ENCODE peak calls at places on chromosomes 7 and 10, in six cellular contexts. One of them, this sample, is unnamed.
A peak's percentile ranks its signal among the peaks of the same experiment; 100 is the strongest.

GRCh38 chr7:118372530-118372929 is 148.0 kb downstream of the ANKRD7 start:
- DNase-seq in GM23338: no peak
- DNase-seq in PC-3: no peak
- DNase-seq in neural progenitor cell: no peak
- DNase-seq in GM23248: peak; percentile 0
- DNase-seq in SK-N-SH: no peak
- DNase-seq in this sample: no peak

GRCh38 chr7:69890081-69890369 is 291.8 kb downstream of the AUTS2 start:
- DNase-seq in GM23338: no peak
- DNase-seq in PC-3: no peak
- DNase-seq in neural progenitor cell: no peak
- DNase-seq in GM23248: no peak
- DNase-seq in SK-N-SH: no peak
- DNase-seq in this sample: no peak

GRCh38 chr10:131955591-131956340 is 26.0 kb downstream of the BNIP3 start:
- DNase-seq in GM23338: no peak
- DNase-seq in PC-3: no peak
- DNase-seq in neural progenitor cell: no peak
- DNase-seq in GM23248: no peak
- DNase-seq in SK-N-SH: no peak
- DNase-seq in this sample: no peak

GRCh38 chr7:26073041-26073440 is 79.0 kb upstream of the NFE2L3 start:
- DNase-seq in GM23338: peak; percentile 8
- DNase-seq in PC-3: no peak
- DNase-seq in neural progenitor cell: peak; percentile 33
- DNase-seq in GM23248: no peak
- DNase-seq in SK-N-SH: no peak
- DNase-seq in this sample: no peak

GRCh38 chr7:123674399-123675091 is 18.9 kb downstream of the LMOD2 start:
- DNase-seq in GM23338: no peak
- DNase-seq in PC-3: no peak
- DNase-seq in neural progenitor cell: no peak
- DNase-seq in GM23248: peak; percentile 82
- DNase-seq in SK-N-SH: no peak
- DNase-seq in this sample: no peak

GRCh38 chr10:89837173-89838001 is 136.0 kb downstream of the KIF20B start:
- DNase-seq in GM23338: peak; percentile 48
- DNase-seq in PC-3: peak; percentile 1
- DNase-seq in neural progenitor cell: no peak
- DNase-seq in GM23248: peak; percentile 43
- DNase-seq in SK-N-SH: peak; percentile 45
- DNase-seq in this sample: peak; percentile 11

GRCh38 chr10:86400705-86401587 is 34.4 kb upstream of the GRID1 start:
- DNase-seq in GM23338: peak; percentile 47
- DNase-seq in PC-3: peak; percentile 34
- DNase-seq in neural progenitor cell: peak; percentile 69
- DNase-seq in GM23248: peak; percentile 72
- DNase-seq in SK-N-SH: peak; percentile 81
- DNase-seq in this sample: no peak

GRCh38 chr7:22351329-22351692 is 5.6 kb downstream of the RAPGEF5 start:
- DNase-seq in GM23338: no peak
- DNase-seq in PC-3: peak; percentile 63
- DNase-seq in neural progenitor cell: no peak
- DNase-seq in GM23248: no peak
- DNase-seq in SK-N-SH: no peak
- DNase-seq in this sample: no peak

GRCh38 chr10:12589789-12590188 is 240.4 kb downstream of the CAMK1D start:
- DNase-seq in GM23338: no peak
- DNase-seq in PC-3: no peak
- DNase-seq in neural progenitor cell: no peak
- DNase-seq in GM23248: no peak
- DNase-seq in SK-N-SH: no peak
- DNase-seq in this sample: no peak

GRCh38 chr7:31335889-31336201 is 4.7 kb downstream of the NEUROD6 start:
- DNase-seq in GM23338: peak; percentile 63
- DNase-seq in PC-3: no peak
- DNase-seq in neural progenitor cell: no peak
- DNase-seq in GM23248: no peak
- DNase-seq in SK-N-SH: no peak
- DNase-seq in this sample: no peak

GRCh38 chr10:97333601-97334369 is 744 bp downstream of the FRAT2 start:
- DNase-seq in GM23338: peak; percentile 48
- DNase-seq in PC-3: peak; percentile 47
- DNase-seq in neural progenitor cell: peak; percentile 61
- DNase-seq in GM23248: peak; percentile 79
- DNase-seq in SK-N-SH: peak; percentile 75
- DNase-seq in this sample: no peak

GRCh38 chr10:81873932-81874816 is 820 bp upstream of the NRG3 start:
- DNase-seq in GM23338: peak; percentile 92
- DNase-seq in PC-3: no peak
- DNase-seq in neural progenitor cell: peak; percentile 95
- DNase-seq in GM23248: peak; percentile 13
- DNase-seq in SK-N-SH: peak; percentile 90
- DNase-seq in this sample: no peak

GRCh38 chr10:62806246-62806645 is 1.7 kb downstream of the ADO start:
- DNase-seq in GM23338: no peak
- DNase-seq in PC-3: peak; percentile 62
- DNase-seq in neural progenitor cell: no peak
- DNase-seq in GM23248: peak; percentile 53
- DNase-seq in SK-N-SH: no peak
- DNase-seq in this sample: no peak

GRCh38 chr10:105770813-105771212 is 1129.7 kb downstream of the SORCS3 start:
- DNase-seq in GM23338: no peak
- DNase-seq in PC-3: no peak
- DNase-seq in neural progenitor cell: peak; percentile 31
- DNase-seq in GM23248: no peak
- DNase-seq in SK-N-SH: no peak
- DNase-seq in this sample: no peak

GRCh38 chr10:61793760-61794713 is 107.5 kb upstream of the ARID5B start:
- DNase-seq in GM23338: no peak
- DNase-seq in PC-3: peak; percentile 72
- DNase-seq in neural progenitor cell: no peak
- DNase-seq in GM23248: peak; percentile 47
- DNase-seq in SK-N-SH: peak; percentile 11
- DNase-seq in this sample: no peak

GRCh38 chr7:74502216-74502891 is 48.6 kb downstream of the GTF2IRD1 start:
- DNase-seq in GM23338: no peak
- DNase-seq in PC-3: no peak
- DNase-seq in neural progenitor cell: no peak
- DNase-seq in GM23248: peak; percentile 29
- DNase-seq in SK-N-SH: no peak
- DNase-seq in this sample: no peak

GRCh38 chr10:85603167-85603940 is 763.2 kb downstream of the GRID1 start:
- DNase-seq in GM23338: no peak
- DNase-seq in PC-3: no peak
- DNase-seq in neural progenitor cell: no peak
- DNase-seq in GM23248: no peak
- DNase-seq in SK-N-SH: no peak
- DNase-seq in this sample: peak; percentile 35

GRCh38 chr10:124681091-124681490 is 63.1 kb downstream of the FAM53B start:
- DNase-seq in GM23338: no peak
- DNase-seq in PC-3: no peak
- DNase-seq in neural progenitor cell: no peak
- DNase-seq in GM23248: no peak
- DNase-seq in SK-N-SH: no peak
- DNase-seq in this sample: no peak

GRCh38 chr7:106344861-106345260 is 60.1 kb upstream of the NAMPT start:
- DNase-seq in GM23338: no peak
- DNase-seq in PC-3: peak; percentile 38
- DNase-seq in neural progenitor cell: no peak
- DNase-seq in GM23248: no peak
- DNase-seq in SK-N-SH: no peak
- DNase-seq in this sample: no peak

GRCh38 chr7:84113906-84114875 is 80.4 kb downstream of the SEMA3A start:
- DNase-seq in GM23338: no peak
- DNase-seq in PC-3: no peak
- DNase-seq in neural progenitor cell: no peak
- DNase-seq in GM23248: no peak
- DNase-seq in SK-N-SH: no peak
- DNase-seq in this sample: no peak

GRCh38 chr10:23530079-23530478 is 91.2 kb downstream of the OTUD1 start:
- DNase-seq in GM23338: no peak
- DNase-seq in PC-3: peak; percentile 25
- DNase-seq in neural progenitor cell: no peak
- DNase-seq in GM23248: peak; percentile 53
- DNase-seq in SK-N-SH: peak; percentile 9
- DNase-seq in this sample: no peak

GRCh38 chr10:116076616-116077015 is 196.4 kb downstream of the GFRA1 start:
- DNase-seq in GM23338: no peak
- DNase-seq in PC-3: no peak
- DNase-seq in neural progenitor cell: no peak
- DNase-seq in GM23248: no peak
- DNase-seq in SK-N-SH: no peak
- DNase-seq in this sample: no peak

GRCh38 chr7:135169141-135169935 is 1.2 kb downstream of the CYREN start:
- DNase-seq in GM23338: peak; percentile 79
- DNase-seq in PC-3: peak; percentile 82
- DNase-seq in neural progenitor cell: peak; percentile 46
- DNase-seq in GM23248: peak; percentile 77
- DNase-seq in SK-N-SH: peak; percentile 65
- DNase-seq in this sample: peak; percentile 62

GRCh38 chr10:48649349-48649944 is 35.2 kb upstream of the WDFY4 start:
- DNase-seq in GM23338: no peak
- DNase-seq in PC-3: no peak
- DNase-seq in neural progenitor cell: no peak
- DNase-seq in GM23248: peak; percentile 41
- DNase-seq in SK-N-SH: no peak
- DNase-seq in this sample: no peak

GRCh38 chr7:2037805-2038635 is 194.7 kb downstream of the MAD1L1 start:
- DNase-seq in GM23338: no peak
- DNase-seq in PC-3: no peak
- DNase-seq in neural progenitor cell: no peak
- DNase-seq in GM23248: peak; percentile 59
- DNase-seq in SK-N-SH: no peak
- DNase-seq in this sample: no peak

DNA sequence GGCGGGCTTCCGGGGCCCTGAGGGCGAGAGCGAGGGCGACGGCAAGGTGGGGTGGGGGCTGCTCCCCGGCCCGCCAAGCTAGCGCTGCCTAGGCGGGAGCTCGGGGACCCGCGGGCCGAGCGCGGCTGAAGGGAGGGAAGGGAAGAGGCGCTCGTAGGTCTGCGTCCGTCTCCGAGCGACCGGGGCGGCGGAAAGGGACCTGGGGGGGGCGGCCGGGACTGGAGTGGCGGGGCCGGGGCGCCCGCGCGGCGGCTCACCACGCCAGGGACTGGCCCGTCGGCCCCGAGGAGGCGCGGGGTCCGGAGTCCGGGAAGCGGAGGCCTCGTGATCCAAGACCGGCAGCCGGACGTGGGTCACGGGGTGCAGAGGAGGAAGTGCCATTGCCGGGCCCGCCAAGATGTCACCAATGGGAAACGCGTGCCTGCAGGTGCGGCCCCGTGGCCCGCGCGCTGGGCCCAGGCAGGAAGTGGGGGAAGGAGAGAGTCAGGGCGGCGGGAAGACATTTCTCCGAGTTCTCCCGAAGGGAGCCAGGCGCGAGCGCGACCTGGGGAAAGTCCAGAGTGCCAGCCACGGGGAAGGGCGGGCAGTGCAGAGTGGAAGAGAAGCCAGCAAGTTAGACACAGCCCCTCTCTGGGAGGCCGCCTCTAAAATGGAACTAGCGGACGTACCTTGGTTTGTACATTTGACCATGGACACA is 11.9 kb downstream of the HNRNPF start:
- DNase-seq in GM23338: peak; percentile 96
- DNase-seq in PC-3: peak; percentile 96
- DNase-seq in neural progenitor cell: peak; percentile 90
- DNase-seq in GM23248: peak; percentile 83
- DNase-seq in SK-N-SH: peak; percentile 92
- DNase-seq in this sample: peak; percentile 96
- H3F3A ChIP-seq in GM23338: peaks cover 18% of the 10 kb centered on the region
- H3F3A ChIP-seq in PC-3: no peaks in the 10 kb centered on the region
- H3F3A ChIP-seq in neural progenitor cell: peaks cover 73% of the 10 kb centered on the region
- H3F3A ChIP-seq in GM23248: peaks cover 46% of the 10 kb centered on the region
- H3F3A ChIP-seq in SK-N-SH: peaks cover 33% of the 10 kb centered on the region
- H3F3A ChIP-seq in this sample: peaks cover 94% of the 10 kb centered on the region

GRCh38 chr7:68700414-68700813 is 897.9 kb upstream of the AUTS2 start:
- DNase-seq in GM23338: no peak
- DNase-seq in PC-3: no peak
- DNase-seq in neural progenitor cell: no peak
- DNase-seq in GM23248: no peak
- DNase-seq in SK-N-SH: no peak
- DNase-seq in this sample: peak; percentile 44

GRCh38 chr7:68694656-68695055 is 903.6 kb upstream of the AUTS2 start:
- DNase-seq in GM23338: no peak
- DNase-seq in PC-3: no peak
- DNase-seq in neural progenitor cell: no peak
- DNase-seq in GM23248: no peak
- DNase-seq in SK-N-SH: no peak
- DNase-seq in this sample: no peak

GRCh38 chr7:68697821-68698280 is 900.4 kb upstream of the AUTS2 start:
- DNase-seq in GM23338: no peak
- DNase-seq in PC-3: no peak
- DNase-seq in neural progenitor cell: no peak
- DNase-seq in GM23248: no peak
- DNase-seq in SK-N-SH: peak; percentile 71
- DNase-seq in this sample: no peak

DNA sequence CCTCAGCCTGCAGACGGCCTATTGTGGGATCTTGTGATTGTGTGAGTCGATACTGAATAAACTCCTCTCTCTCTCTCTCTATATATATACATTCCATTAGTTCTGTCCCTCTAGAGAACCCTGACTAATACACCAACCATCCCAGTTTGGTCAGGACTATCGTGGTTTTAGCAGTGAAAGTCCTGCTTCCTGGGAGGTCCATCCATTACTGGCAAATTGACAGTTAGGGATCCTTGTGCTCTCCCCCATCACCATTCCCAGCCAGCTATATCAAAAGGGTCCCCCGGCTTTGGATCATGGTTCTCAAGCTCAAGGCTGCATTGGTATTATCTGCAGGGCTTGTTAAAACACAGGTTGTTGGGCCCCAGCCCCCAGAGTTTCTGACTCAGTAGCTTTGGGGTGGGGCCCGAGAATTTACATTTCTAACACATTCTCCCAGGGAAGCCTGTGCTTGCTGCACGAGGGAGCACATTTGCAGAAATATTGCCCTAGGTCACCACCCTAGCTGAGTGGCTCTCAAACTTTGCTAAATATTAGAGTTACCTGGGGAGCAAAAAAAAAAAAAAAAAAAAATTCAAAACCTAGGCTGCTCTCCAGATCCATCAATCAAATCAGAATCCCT is 899.1 kb upstream of the AUTS2 start:
- DNase-seq in GM23338: no peak
- DNase-seq in PC-3: no peak
- DNase-seq in neural progenitor cell: no peak
- DNase-seq in GM23248: peak; percentile 30
- DNase-seq in SK-N-SH: no peak
- DNase-seq in this sample: peak; percentile 27
- H3K4me1 ChIP-seq in GM23338: no peaks in the 10 kb centered on the region
- H3K4me1 ChIP-seq in PC-3: no peaks in the 10 kb centered on the region
- H3K4me1 ChIP-seq in neural progenitor cell: no peaks in the 10 kb centered on the region
- H3K4me1 ChIP-seq in GM23248: no peaks in the 10 kb centered on the region
- H3K4me1 ChIP-seq in SK-N-SH: peaks cover 29% of the 10 kb centered on the region
- H3K4me1 ChIP-seq in this sample: peaks cover 42% of the 10 kb centered on the region

GRCh38 chr7:28160551-28160991 is 20.0 kb downstream of the JAZF1 start:
- DNase-seq in GM23338: no peak
- DNase-seq in PC-3: no peak
- DNase-seq in neural progenitor cell: no peak
- DNase-seq in GM23248: peak; percentile 40
- DNase-seq in SK-N-SH: no peak
- DNase-seq in this sample: no peak
- H3K4me3 ChIP-seq in GM23338: no peak overlapping the region
- H3K4me3 ChIP-seq in PC-3: no peak overlapping the region
- H3K4me3 ChIP-seq in neural progenitor cell: no peak overlapping the region
- H3K4me3 ChIP-seq in GM23248: no peak overlapping the region
- H3K4me3 ChIP-seq in SK-N-SH: no peak overlapping the region
- H3K4me3 ChIP-seq in this sample: no peak overlapping the region

GRCh38 chr7:115087437-115087836 is 165.5 kb downstream of the MDFIC start:
- DNase-seq in GM23338: peak; percentile 32
- DNase-seq in PC-3: peak; percentile 88
- DNase-seq in neural progenitor cell: no peak
- DNase-seq in GM23248: peak; percentile 79
- DNase-seq in SK-N-SH: no peak
- DNase-seq in this sample: peak; percentile 63
- H3F3A ChIP-seq in GM23338: no peaks in the 10 kb centered on the region
- H3F3A ChIP-seq in PC-3: no peaks in the 10 kb centered on the region
- H3F3A ChIP-seq in neural progenitor cell: no peaks in the 10 kb centered on the region
- H3F3A ChIP-seq in GM23248: peaks cover 7% of the 10 kb centered on the region
- H3F3A ChIP-seq in SK-N-SH: no peaks in the 10 kb centered on the region
- H3F3A ChIP-seq in this sample: peaks cover 5% of the 10 kb centered on the region